ENCODE peak calls at places on chromosomes 6 and 20, in five cellular contexts. T, Z, K, U and G are unnamed samples.

GRCh38 chr6:98957440-98957839 is 9.7 kb upstream of the FBXL4 start:
- DNase-seq in U (no peak), K (no peak), T (peak; percentile 69), Z (no peak), G (peak; percentile 28)

GRCh38 chr6:31727034-31727716 is 1.9 kb downstream of the DDAH2 start:
- DNase-seq in Z (no peak), U (no peak), K (no peak), T (no peak), G (peak; percentile 29)

GRCh38 chr6:158817298-158818007 is 1.7 kb downstream of the EZR start:
- DNase-seq in T (peak; percentile 48), U (no peak), K (no peak), Z (no peak), G (peak; percentile 68)

GRCh38 chr20:46062151-46062550 is 27.6 kb downstream of the NCOA5 start:
- DNase-seq in U (peak; percentile 20), Z (no peak), T (no peak), K (no peak), G (no peak)

GRCh38 chr6:25404094-25404493 is 124.9 kb downstream of the CARMIL1 start:
- DNase-seq in U (no peak), Z (no peak), K (no peak), T (no peak), G (no peak)

GRCh38 chr6:8710668-8711431 is 275.5 kb upstream of the SLC35B3 start:
- DNase-seq in T (no peak), U (no peak), Z (no peak), K (no peak), G (no peak)

GRCh38 chr20:35511814-35512420 is 17.5 kb downstream of the C20orf173 start:
- DNase-seq in K (peak; percentile 37), U (no peak), T (peak; percentile 47), Z (peak; percentile 8), G (peak; percentile 63)

GRCh38 chr20:2756056-2756611 is 44.3 kb downstream of the CPXM1 start:
- DNase-seq in Z (peak; percentile 65), T (peak; percentile 51), K (peak; percentile 79), U (peak; percentile 68), G (peak; percentile 60)

GRCh38 chr6:31143148-31143547 is 4.3 kb upstream of the PSORS1C2 start:
- DNase-seq in T (peak; percentile 78), K (peak; percentile 92), U (no peak), Z (no peak), G (peak; percentile 77)

GRCh38 chr6:168226095-168226781 is 93.3 kb downstream of the DACT2 start:
- DNase-seq in K (no peak), Z (no peak), T (no peak), U (no peak), G (no peak)

GRCh38 chr6:168225471-168225901 is 94.1 kb downstream of the DACT2 start:
- DNase-seq in U (no peak), T (no peak), K (peak; percentile 50), Z (no peak), G (peak; percentile 7)

GRCh38 chr6:168227840-168228239 is 91.7 kb downstream of the DACT2 start:
- DNase-seq in T (no peak), Z (no peak), K (no peak), U (no peak), G (no peak)

GRCh38 chr6:168228676-168229367 is 90.8 kb downstream of the DACT2 start:
- DNase-seq in U (no peak), T (no peak), Z (no peak), K (no peak), G (no peak)

DNA sequence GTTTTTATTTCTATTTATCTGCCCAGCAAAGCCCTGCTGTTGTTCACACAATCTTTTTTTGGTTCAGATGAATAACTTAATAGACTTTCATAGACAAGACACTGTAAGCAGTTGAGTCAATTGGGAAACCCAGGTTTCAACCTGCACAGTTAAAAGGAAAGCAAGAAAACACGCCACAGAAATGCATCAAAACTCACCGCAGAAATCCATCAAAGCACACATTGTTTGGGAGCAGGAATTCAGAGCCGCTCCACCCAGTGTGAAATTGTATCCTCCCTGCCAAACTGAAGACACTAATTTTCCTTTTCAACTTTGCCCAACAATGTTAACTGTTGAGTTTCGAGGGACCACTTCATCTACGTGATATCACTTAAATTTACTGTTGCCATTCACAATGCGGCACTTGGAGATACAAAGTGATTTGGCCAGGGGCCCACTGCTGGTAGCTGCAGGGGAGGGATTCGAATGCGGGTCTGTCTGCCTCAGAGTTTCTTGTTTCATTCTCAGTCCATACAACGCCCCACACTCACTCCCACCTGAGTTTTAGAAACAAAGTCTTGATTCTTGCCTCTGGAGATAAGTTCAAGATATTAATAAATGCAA is 92.6 kb downstream of the DACT2 start:
- DNase-seq in K (no peak), T (no peak), Z (no peak), U (no peak), G (peak; percentile 14)
- H2AFZ ChIP-seq in K (no peak overlapping the region), T (no peak overlapping the region), Z (peak overlapping the region; percentile 42), U (no peak overlapping the region), G (no peak overlapping the region)

GRCh38 chr6:13355969-13356368 is 27.6 kb upstream of the TBC1D7 start:
- DNase-seq in Z (no peak), K (no peak), T (peak; percentile 14), U (no peak), G (no peak)

GRCh38 chr6:13355043-13355945 is 27.0 kb upstream of the TBC1D7 start:
- DNase-seq in K (no peak), Z (no peak), U (no peak), T (peak; percentile 99), G (peak; percentile 81)

GRCh38 chr6:13352165-13352564 is 23.8 kb upstream of the TBC1D7 start:
- DNase-seq in K (no peak), T (no peak), U (no peak), Z (no peak), G (no peak)

GRCh38 chr6:13357551-13358075 is 29.3 kb upstream of the TBC1D7 start:
- DNase-seq in U (no peak), Z (no peak), K (peak; percentile 52), T (peak; percentile 77), G (no peak)

DNA sequence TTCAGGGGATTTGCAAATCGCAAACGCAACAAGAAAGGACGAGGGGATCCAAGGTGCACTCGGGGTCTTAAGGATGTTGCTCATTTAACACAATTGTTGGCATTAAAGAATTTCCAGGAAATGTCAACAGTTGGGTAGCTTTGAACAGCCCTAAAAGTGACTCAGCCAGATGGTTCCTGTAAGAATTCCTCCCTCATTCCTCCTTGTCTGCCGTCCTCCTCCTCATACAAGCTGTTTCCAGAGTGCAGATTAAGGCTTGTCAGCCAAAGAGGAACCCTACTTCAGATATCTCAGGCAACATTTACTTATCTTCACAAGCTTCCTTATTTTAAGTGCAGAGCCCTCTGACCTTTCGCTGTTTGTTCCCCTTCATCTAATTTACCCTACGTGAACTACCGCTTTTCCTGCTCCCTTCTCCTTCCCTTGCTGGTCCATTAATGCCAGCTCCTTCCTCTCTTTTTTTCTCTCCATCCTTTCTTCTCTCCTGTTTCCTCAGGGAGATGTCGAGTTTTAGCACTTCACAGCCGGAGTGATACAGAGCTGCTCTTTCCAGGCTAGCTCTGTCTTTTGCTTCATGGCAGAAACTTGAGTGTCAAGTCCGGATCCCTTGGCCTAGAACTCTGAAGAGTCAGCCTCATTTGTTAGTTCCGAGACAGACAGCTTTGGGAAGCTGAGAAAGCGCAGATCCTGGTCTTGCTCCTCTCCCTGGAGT is 26.1 kb upstream of the TBC1D7 start:
- DNase-seq in Z (no peak), U (no peak), T (peak; percentile 81), K (no peak), G (peak; percentile 64)
- H2AK5ac ChIP-seq in Z (no peak overlapping the region), U (no peak overlapping the region), T (peak overlapping the region; percentile 99), K (no peak overlapping the region), G (no peak overlapping the region)

DNA sequence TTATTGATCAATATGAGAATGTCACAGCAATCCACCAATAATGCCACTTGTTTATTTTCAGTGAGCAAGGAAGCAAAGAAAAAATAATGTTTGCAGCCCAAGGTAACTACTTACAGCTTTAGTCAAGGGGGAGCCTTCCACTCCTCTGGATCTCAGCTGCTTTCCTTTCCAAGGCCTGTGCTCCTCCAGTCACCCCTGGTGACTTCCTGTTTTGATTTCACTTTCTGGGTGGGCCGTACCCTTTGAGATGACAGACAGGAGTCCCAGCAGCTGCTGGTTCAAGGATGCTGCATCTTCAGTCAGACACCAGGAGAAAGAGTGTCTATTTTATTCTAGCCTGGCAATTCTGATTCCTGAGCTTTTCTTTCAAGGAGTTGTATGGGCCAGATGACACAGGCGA is 5.6 kb upstream of the VNN2 start:
- DNase-seq in U (no peak), Z (no peak), K (no peak), T (no peak), G (no peak)
- H2AFZ ChIP-seq in U (no peak overlapping the region), Z (peak overlapping the region; percentile 51), K (no peak overlapping the region), T (peak overlapping the region; percentile 44), G (no peak overlapping the region)

GRCh38 chr6:10417681-10418104 is 2.8 kb upstream of the TFAP2A start:
- DNase-seq in T (no peak), K (no peak), U (no peak), Z (no peak), G (peak; percentile 56)

GRCh38 chr6:10414766-10415592 is at the start of gene TFAP2A:
- DNase-seq in K (peak; percentile 86), T (peak; percentile 56), Z (no peak), U (peak; percentile 78), G (peak; percentile 90)

GRCh38 chr6:10416863-10417641 is 2.2 kb upstream of the TFAP2A start:
- DNase-seq in T (no peak), K (peak; percentile 89), U (peak; percentile 86), Z (no peak), G (peak; percentile 54)

GRCh38 chr6:10415593-10416480 is 963 bp upstream of the TFAP2A start:
- DNase-seq in T (no peak), U (no peak), K (no peak), Z (no peak), G (no peak)

DNA sequence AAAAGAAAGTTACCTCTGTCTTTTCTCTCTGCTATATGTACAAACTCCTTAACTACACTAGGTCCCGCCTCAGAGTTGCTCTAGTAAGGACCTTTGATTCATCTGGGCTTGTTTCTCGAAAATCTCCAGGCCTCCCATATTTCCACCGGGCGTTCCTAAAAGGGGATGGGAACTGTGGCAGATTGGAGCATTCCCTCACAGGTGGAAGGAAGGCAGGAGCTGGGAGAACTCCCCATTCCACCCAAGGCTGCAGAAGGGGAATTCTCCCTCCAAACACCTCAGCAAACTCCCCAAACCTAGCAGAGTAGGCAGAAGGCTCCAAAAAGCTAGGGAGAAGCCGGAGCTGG is 1.6 kb upstream of the TFAP2A start:
- DNase-seq in Z (no peak), U (no peak), K (no peak), T (no peak), G (no peak)
- H2AK5ac ChIP-seq in Z (no peak overlapping the region), U (no peak overlapping the region), K (no peak overlapping the region), T (no peak overlapping the region), G (peak overlapping the region; percentile 1)

DNA sequence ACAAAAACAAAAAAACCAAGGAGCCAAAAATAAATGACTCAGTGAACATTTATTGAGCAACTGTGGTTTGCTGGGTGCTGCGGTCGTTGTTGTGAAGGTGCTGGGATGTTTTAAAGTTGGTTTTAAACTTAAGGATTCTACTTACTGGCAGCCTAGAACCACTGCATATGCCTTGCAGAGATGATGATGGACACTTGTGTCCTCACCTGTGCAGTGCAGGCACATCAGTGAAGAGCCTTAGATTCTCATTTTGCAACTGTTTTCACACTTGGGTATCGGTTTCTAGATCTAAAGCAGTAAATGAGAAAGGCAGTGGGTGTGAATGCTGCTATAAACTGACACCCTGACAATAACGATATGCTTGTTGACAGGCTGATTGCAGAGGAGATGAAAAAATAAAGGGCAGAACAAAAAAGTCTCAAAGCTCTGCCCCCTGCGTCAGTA is 68.8 kb downstream of the UTRN start:
- DNase-seq in U (no peak), Z (no peak), K (no peak), T (no peak), G (no peak)
- H2AFZ ChIP-seq in U (no peak overlapping the region), Z (no peak overlapping the region), K (no peak overlapping the region), T (no peak overlapping the region), G (no peak overlapping the region)

GRCh38 chr20:41139227-41140093 is 2.1 kb downstream of the PLCG1 start:
- DNase-seq in K (no peak), U (no peak), Z (no peak), T (no peak), G (no peak)
- H2AK5ac ChIP-seq in K (no peak overlapping the region), U (no peak overlapping the region), Z (no peak overlapping the region), T (peak overlapping the region; percentile 71), G (no peak overlapping the region)